ENCODE peak calls at places on chromosomes 3 and 15, in four cellular contexts. E is GM12878, F is H1, M is HepG2. G is an unnamed sample. For H3K4me1, the result is how much of the 10 kb centered on the place peaks cover.

GRCh38 chr15:99507732-99508571 is 57.8 kb upstream of the MEF2A start:
- DNase-seq in E (no peak), F (no peak), M (no peak), G (no peak)

GRCh38 chr3:183108002-183108449 is 8.7 kb upstream of the MCCC1 start:
- DNase-seq in E (no peak), F (no peak), M (no peak), G (no peak)

GRCh38 chr15:89457086-89457485 is 39.3 kb downstream of the RHCG start:
- DNase-seq in E (no peak), F (no peak), M (peak), G (no peak)

GRCh38 chr3:123143669-123144411 is 57.9 kb upstream of the SEC22A start:
- DNase-seq in E (no peak), F (no peak), M (peak), G (peak)

GRCh38 chr3:89104499-89104898 is 2.9 kb upstream of the EPHA3 start:
- DNase-seq in E (no peak), F (no peak), M (no peak), G (no peak)

GRCh38 chr3:69009559-69010410 is 3.7 kb downstream of the EOGT start:
- DNase-seq in E (no peak), F (no peak), M (no peak), G (peak)

GRCh38 chr15:100216177-100216576 is 125.6 kb downstream of the ADAMTS17 start:
- DNase-seq in E (no peak), F (no peak), M (no peak), G (no peak)

GRCh38 chr15:74377831-74378766 is 10.7 kb upstream of the CYP11A1 start:
- DNase-seq in E (no peak), F (no peak), M (no peak), G (no peak)

GRCh38 chr3:72311425-72311824 is 526.5 kb upstream of the PROK2 start:
- DNase-seq in E (no peak), F (no peak), M (no peak), G (no peak)

GRCh38 chr3:192825657-192826200 is 91.9 kb downstream of the MB21D2 start:
- DNase-seq in E (no peak), F (no peak), M (peak), G (no peak)

GRCh38 chr3:5020262-5020722 is 41.1 kb downstream of the BHLHE40 start:
- DNase-seq in E (no peak), F (no peak), M (no peak), G (no peak)

GRCh38 chr15:81242778-81243177 is 46.1 kb downstream of the IL16 start:
- DNase-seq in E (no peak), F (no peak), M (no peak), G (no peak)

GRCh38 chr3:159323848-159324247 is 522.0 kb downstream of the MFSD1 start:
- DNase-seq in E (no peak), F (no peak), M (no peak), G (no peak)

GRCh38 chr3:75192065-75192658 is 472.0 kb upstream of the FRG2C start:
- DNase-seq in E (no peak), F (peak), M (peak), G (peak)

GRCh38 chr3:187738400-187739124 is 6.7 kb downstream of the BCL6 start:
- DNase-seq in E (no peak), F (peak), M (peak), G (peak)

GRCh38 chr3:112043621-112044201 is 9.2 kb downstream of the TMPRSS7 start:
- DNase-seq in E (peak), F (no peak), M (peak), G (peak)

GRCh38 chr3:162525052-162525451 is 1028.4 kb downstream of the OTOL1 start:
- DNase-seq in E (no peak), F (no peak), M (no peak), G (no peak)

GRCh38 chr3:123328851-123329635 is 119.8 kb downstream of the ADCY5 start:
- DNase-seq in E (no peak), F (peak), M (peak), G (peak)

GRCh38 chr3:107242579-107242978 is 134.7 kb upstream of the CCDC54 start:
- DNase-seq in E (no peak), F (no peak), M (no peak), G (no peak)

GRCh38 chr3:152421162-152421561 is 152.4 kb downstream of the MBNL1 start:
- DNase-seq in E (no peak), F (no peak), M (no peak), G (no peak)

GRCh38 chr3:31884251-31884650 is 96.8 kb downstream of the OSBPL10 start:
- DNase-seq in E (no peak), F (no peak), M (no peak), G (no peak)

GRCh38 chr3:31882431-31882830 is 98.6 kb downstream of the OSBPL10 start:
- DNase-seq in E (no peak), F (no peak), M (no peak), G (no peak)

GRCh38 chr3:31880482-31881078 is 100.5 kb downstream of the OSBPL10 start:
- DNase-seq in E (no peak), F (no peak), M (no peak), G (no peak)

GRCh38 chr3:31882895-31883294 is 98.2 kb downstream of the OSBPL10 start:
- DNase-seq in E (no peak), F (no peak), M (no peak), G (no peak)

GRCh38 chr3:31885235-31885634 is 95.8 kb downstream of the OSBPL10 start:
- DNase-seq in E (no peak), F (no peak), M (no peak), G (no peak)
- H3K4me1 ChIP-seq in E (under half), F (under half), M (under half), G (under half)

GRCh38 chr15:48021336-48022086 is 99.3 kb upstream of the SLC24A5 start:
- DNase-seq in E (no peak), F (no peak), M (no peak), G (no peak)
- TF ChIP-seq SUZ12 in E (no peak), F (no peak), M (no peak), G (no peak)

GRCh38 chr3:114356084-114357009 is 62.5 kb downstream of the TIGIT start:
- DNase-seq in E (no peak), F (no peak), M (no peak), G (peak)
- H3K4me1 ChIP-seq in E (under half), F (under half), M (under half), G (under half)

DNA sequence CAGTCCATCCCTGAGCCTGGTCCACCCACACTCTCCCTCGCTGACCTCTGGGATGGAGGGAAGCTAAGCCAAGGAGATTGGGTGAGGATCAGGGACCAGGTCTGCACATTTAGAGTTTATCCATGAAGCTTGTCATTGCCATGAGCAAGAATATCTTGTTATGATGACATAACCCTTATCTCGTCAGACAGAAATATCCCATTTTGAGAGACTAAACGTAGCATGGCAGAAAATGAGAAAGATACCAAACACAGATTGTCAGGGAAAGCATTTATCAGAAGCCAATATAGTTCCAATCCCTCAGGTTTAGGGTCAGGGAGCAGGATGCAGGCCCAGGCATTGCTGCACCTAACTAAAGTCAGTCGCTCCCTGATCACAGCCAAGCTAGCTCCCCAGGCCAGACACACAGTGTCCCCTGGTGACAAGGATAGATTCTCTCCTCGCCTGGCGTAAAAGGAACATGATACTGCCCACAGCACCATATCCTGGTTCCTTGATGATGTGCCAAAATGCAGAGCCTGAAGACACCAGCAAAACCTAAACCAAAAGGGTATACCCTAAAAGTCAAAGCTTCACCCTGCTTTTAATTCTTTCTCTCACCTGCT is 66.9 kb downstream of the DCLK3 start:
- DNase-seq in E (no peak), F (no peak), M (no peak), G (no peak)
- TF ChIP-seq SUZ12 in E (no peak), F (no peak), M (no peak), G (no peak)